ENCODE peak calls at places on chromosome 4, in seven cellular contexts. F is neural crest cell, C is epithelial cell of esophagus, X is tibial artery, B is astrocyte of the cerebellum, O is cardiac muscle cell, U is hepatocyte. T is an unnamed sample.
A peak's percentile ranks its signal among the peaks of the same experiment; 100 is the strongest.

GRCh38 chr4:2756691-2757350 is 685 bp upstream of the TNIP2 start:
- DNase-seq in F (no peak), C (no peak), X (peak; percentile 62), B (no peak), O (no peak), U (no peak), T (no peak)

GRCh38 chr4:184950117-184950830 is 68.0 kb upstream of the HELT start:
- DNase-seq in F (no peak), C (no peak), X (no peak), B (no peak), O (no peak), U (no peak), T (no peak)

GRCh38 chr4:126682250-126682649 is 950.5 kb upstream of the INTU start:
- DNase-seq in F (no peak), C (no peak), X (no peak), B (no peak), O (no peak), U (no peak), T (no peak)

GRCh38 chr4:1033840-1034551 is 22.6 kb downstream of the FGFRL1 start:
- DNase-seq in F (no peak), C (no peak), X (peak; percentile 89), B (peak; percentile 66), O (no peak), U (no peak), T (no peak)

GRCh38 chr4:8030121-8030781 is 90.6 kb upstream of the AFAP1 start:
- DNase-seq in F (no peak), C (peak; percentile 76), X (no peak), B (no peak), O (no peak), U (no peak), T (no peak)

GRCh38 chr4:3199661-3200422 is 49.1 kb upstream of the MSANTD1 start:
- DNase-seq in F (no peak), C (no peak), X (peak; percentile 59), B (no peak), O (no peak), U (no peak), T (no peak)

GRCh38 chr4:72918362-72918761 is 151.2 kb downstream of the COX18 start:
- DNase-seq in F (no peak), C (no peak), X (no peak), B (no peak), O (no peak), U (no peak), T (no peak)

GRCh38 chr4:74308215-74308614 is at the start of gene EPGN:
- DNase-seq in F (no peak), C (peak; percentile 81), X (no peak), B (no peak), O (no peak), U (no peak), T (no peak)

GRCh38 chr4:130053723-130054122 is 957.8 kb downstream of the C4orf33 start:
- DNase-seq in F (no peak), C (no peak), X (no peak), B (no peak), O (no peak), U (peak; percentile 10), T (no peak)

GRCh38 chr4:181294421-181294820 is 948.8 kb upstream of the TENM3 start:
- DNase-seq in F (no peak), C (no peak), X (no peak), B (no peak), O (no peak), U (no peak), T (no peak)

GRCh38 chr4:3376266-3376665 is 65.5 kb upstream of the HGFAC start:
- DNase-seq in F (no peak), C (no peak), X (no peak), B (no peak), O (no peak), U (no peak), T (no peak)

GRCh38 chr4:118206627-118207026 is 146.2 kb downstream of the PRSS12 start:
- DNase-seq in F (no peak), C (no peak), X (no peak), B (no peak), O (no peak), U (no peak), T (no peak)

GRCh38 chr4:38382492-38382891 is 281.5 kb upstream of the KLF3 start:
- DNase-seq in F (no peak), C (no peak), X (no peak), B (no peak), O (no peak), U (no peak), T (no peak)

GRCh38 chr4:60865238-60865637 is 334.9 kb upstream of the ADGRL3 start:
- DNase-seq in F (no peak), C (peak; percentile 17), X (no peak), B (no peak), O (peak; percentile 30), U (no peak), T (no peak)

GRCh38 chr4:76458829-76459228 is 23.8 kb downstream of the SHROOM3 start:
- DNase-seq in F (peak; percentile 22), C (no peak), X (no peak), B (peak; percentile 44), O (peak; percentile 2), U (no peak), T (no peak)

GRCh38 chr4:153013202-153013988 is 77.3 kb downstream of the FHDC1 start:
- DNase-seq in F (no peak), C (no peak), X (no peak), B (no peak), O (no peak), U (no peak), T (no peak)

GRCh38 chr4:4379540-4380087 is 7.3 kb upstream of the NSG1 start:
- DNase-seq in F (no peak), C (no peak), X (no peak), B (no peak), O (no peak), U (no peak), T (no peak)
- TF ChIP-seq CTCF in F (no peak), C (no peak), X (no peak), B (peak; percentile 8), O (no peak), U (no peak), T (no peak)

GRCh38 chr4:163755013-163755412 is 260.5 kb downstream of the TMA16 start:
- DNase-seq in F (no peak), C (peak; percentile 54), X (no peak), B (peak; percentile 11), O (no peak), U (no peak), T (peak; percentile 11)
- TF ChIP-seq CTCF in F (peak; percentile 33), C (peak; percentile 53), X (no peak), B (peak; percentile 50), O (no peak), U (no peak), T (peak; percentile 12)

GRCh38 chr4:154630307-154630706 is 17.9 kb upstream of the FGG start:
- DNase-seq in F (no peak), C (no peak), X (no peak), B (no peak), O (no peak), U (no peak), T (no peak)

GRCh38 chr4:154623995-154624394 is 11.5 kb upstream of the FGG start:
- DNase-seq in F (no peak), C (no peak), X (no peak), B (no peak), O (no peak), U (no peak), T (no peak)

GRCh38 chr4:154622598-154622997 is 10.1 kb upstream of the FGG start:
- DNase-seq in F (no peak), C (peak; percentile 71), X (no peak), B (peak; percentile 37), O (peak; percentile 67), U (peak; percentile 82), T (peak; percentile 71)

GRCh38 chr4:154626793-154627484 is 14.5 kb upstream of the FGG start:
- DNase-seq in F (peak; percentile 66), C (peak; percentile 70), X (no peak), B (no peak), O (peak; percentile 87), U (peak; percentile 88), T (peak; percentile 74)
- TF ChIP-seq CTCF in F (peak; percentile 75), C (peak; percentile 60), X (peak; percentile 34), B (peak; percentile 60), O (peak; percentile 67), U (peak; percentile 69), T (peak; percentile 63)

GRCh38 chr4:70531981-70532380 is 13.6 kb downstream of the AMTN start:
- DNase-seq in F (no peak), C (no peak), X (no peak), B (no peak), O (no peak), U (no peak), T (no peak)
- TF ChIP-seq CTCF in F (peak; percentile 34), C (no peak), X (no peak), B (no peak), O (no peak), U (no peak), T (no peak)

DNA sequence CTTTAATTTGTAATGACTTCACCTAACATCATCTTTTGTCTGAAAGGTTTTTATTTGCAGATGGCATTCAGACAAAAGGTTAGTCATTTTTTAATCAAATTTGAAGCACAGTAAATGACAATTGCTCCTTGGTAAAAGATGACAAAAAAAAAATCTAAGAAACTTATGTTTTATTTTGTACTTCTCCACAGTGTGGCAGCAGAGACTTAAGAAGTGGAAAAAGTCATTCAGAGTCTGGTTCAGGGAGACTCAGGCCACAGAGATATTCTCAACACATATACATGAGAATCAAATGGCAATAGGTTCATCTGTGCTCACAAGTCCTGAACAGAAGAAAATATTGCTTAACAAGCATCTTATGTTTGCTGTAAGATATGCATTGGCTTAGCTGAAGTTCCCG is 436.2 kb downstream of the KCNIP4 start:
- DNase-seq in F (peak; percentile 3), C (peak; percentile 59), X (no peak), B (peak; percentile 28), O (peak; percentile 73), U (peak; percentile 64), T (peak; percentile 13)
- TF ChIP-seq CTCF in F (peak; percentile 73), C (peak; percentile 50), X (no peak), B (peak; percentile 36), O (peak; percentile 36), U (peak; percentile 68), T (peak; percentile 12)

GRCh38 chr4:4810778-4811177 is 48.7 kb upstream of the MSX1 start:
- DNase-seq in F (no peak), C (no peak), X (no peak), B (no peak), O (no peak), U (no peak), T (no peak)

GRCh38 chr4:4812145-4812782 is 47.2 kb upstream of the MSX1 start:
- DNase-seq in F (no peak), C (no peak), X (no peak), B (no peak), O (no peak), U (no peak), T (no peak)

GRCh38 chr4:4805805-4806345 is 53.6 kb upstream of the MSX1 start:
- DNase-seq in F (no peak), C (no peak), X (no peak), B (no peak), O (no peak), U (no peak), T (no peak)

GRCh38 chr4:4810365-4810764 is 49.1 kb upstream of the MSX1 start:
- DNase-seq in F (no peak), C (no peak), X (no peak), B (no peak), O (no peak), U (no peak), T (no peak)
- TF ChIP-seq CTCF in F (no peak), C (no peak), X (no peak), B (no peak), O (no peak), U (no peak), T (no peak)

GRCh38 chr4:140609548-140610425 is 41.0 kb upstream of the UCP1 start:
- DNase-seq in F (no peak), C (peak; percentile 48), X (no peak), B (peak; percentile 28), O (peak; percentile 82), U (peak; percentile 59), T (peak; percentile 70)
- TF ChIP-seq CTCF in F (peak; percentile 71), C (peak; percentile 47), X (peak; percentile 35), B (peak; percentile 46), O (peak; percentile 54), U (peak; percentile 59), T (peak; percentile 21)

T was measured in GM20000.